ENCODE peak calls at places on chromosomes 16 and 17, in six cellular contexts. X, V, Y, P, Q and L are unnamed samples.

GRCh38 chr16:53912155-53912554 is 208.2 kb downstream of the FTO start:
- DNase-seq in V (peak; percentile 75), X (no peak), Y (no peak), P (no peak), Q (no peak), L (no peak)

GRCh38 chr17:49547566-49547965 is 28.1 kb upstream of the NXPH3 start:
- DNase-seq in V (no peak), X (no peak), P (no peak), Q (no peak), Y (peak; percentile 64), L (peak; percentile 78)

GRCh38 chr16:61948414-61948813 is 87.8 kb downstream of the CDH8 start:
- DNase-seq in P (no peak), V (no peak), Y (no peak), Q (no peak), X (peak; percentile 54), L (no peak)

GRCh38 chr16:68936729-68937631 is 93.6 kb downstream of the TANGO6 start:
- DNase-seq in V (no peak), Q (no peak), P (peak; percentile 31), X (no peak), Y (no peak), L (no peak)

GRCh38 chr16:83125999-83126568 is 499.3 kb downstream of the CDH13 start:
- DNase-seq in Q (no peak), X (no peak), P (no peak), Y (no peak), V (no peak), L (no peak)

GRCh38 chr17:600576-601301 is 113.9 kb downstream of the VPS53 start:
- DNase-seq in Q (no peak), X (no peak), V (no peak), P (peak; percentile 44), Y (no peak), L (no peak)

GRCh38 chr16:4134434-4134833 is 18.2 kb upstream of the ADCY9 start:
- DNase-seq in V (no peak), Q (no peak), P (no peak), Y (no peak), X (no peak), L (no peak)

GRCh38 chr17:48244121-48244711 is 136.7 kb downstream of the SNX11 start:
- DNase-seq in V (no peak), X (peak; percentile 93), P (peak; percentile 77), Y (no peak), Q (no peak), L (no peak)

GRCh38 chr16:6797223-6797622 is 535.4 kb upstream of the RBFOX1 start:
- DNase-seq in P (no peak), Q (no peak), X (no peak), V (no peak), Y (no peak), L (no peak)

GRCh38 chr17:33258291-33258690 is 34.8 kb downstream of the ASIC2 start:
- DNase-seq in Y (no peak), X (no peak), V (no peak), Q (no peak), P (no peak), L (no peak)

GRCh38 chr16:74748710-74749073 is 25.9 kb downstream of the FA2H start:
- DNase-seq in Y (no peak), X (no peak), P (no peak), V (no peak), Q (no peak), L (no peak)

GRCh38 chr17:75068750-75069149 is 19.0 kb upstream of the SLC16A5 start:
- DNase-seq in V (no peak), Y (no peak), Q (no peak), P (no peak), X (no peak), L (no peak)

GRCh38 chr17:41792835-41793748 is 6.6 kb upstream of the JUP start:
- DNase-seq in P (peak; percentile 87), Y (no peak), Q (peak; percentile 95), X (peak; percentile 90), V (no peak), L (peak; percentile 85)

GRCh38 chr16:70757183-70757582 is 43.8 kb downstream of the VAC14 start:
- DNase-seq in P (no peak), V (no peak), Y (no peak), X (no peak), Q (no peak), L (no peak)

GRCh38 chr17:57385975-57386374 is 129.7 kb downstream of the MSI2 start:
- DNase-seq in V (no peak), X (no peak), Q (no peak), Y (no peak), P (no peak), L (no peak)

GRCh38 chr17:21287703-21288449 is 3.4 kb downstream of the MAP2K3 start:
- DNase-seq in Q (no peak), Y (peak; percentile 88), X (no peak), P (peak; percentile 97), V (peak; percentile 97), L (peak; percentile 99)

GRCh38 chr17:3657874-3658783 is 10.2 kb downstream of the TAX1BP3 start:
- DNase-seq in V (no peak), P (no peak), Y (no peak), X (no peak), Q (no peak), L (no peak)

GRCh38 chr17:31629696-31630470 is 229.2 kb downstream of the COPRS start:
- DNase-seq in V (no peak), X (no peak), Y (no peak), Q (no peak), P (peak; percentile 22), L (no peak)

GRCh38 chr17:4881761-4882555 is 17.4 kb upstream of the C17orf107 start:
- DNase-seq in Y (no peak), Q (peak; percentile 76), V (peak; percentile 48), X (peak; percentile 72), P (peak; percentile 46), L (no peak)

GRCh38 chr17:40480501-40481003 is 20.9 kb downstream of the TNS4 start:
- DNase-seq in P (peak; percentile 84), Y (no peak), X (peak; percentile 90), V (peak; percentile 97), Q (no peak), L (no peak)

GRCh38 chr16:57186630-57187507 is 740 bp downstream of the RSPRY1 start:
- DNase-seq in Q (peak; percentile 59), X (peak; percentile 77), Y (no peak), V (peak; percentile 16), P (no peak), L (no peak)

GRCh38 chr17:78675316-78675616 is 98.1 kb upstream of the DNAH17 start:
- DNase-seq in V (no peak), Y (no peak), X (no peak), Q (no peak), P (no peak), L (no peak)

GRCh38 chr17:80441133-80441578 is 26.2 kb downstream of the ENDOV start:
- DNase-seq in V (no peak), X (peak; percentile 73), Q (peak; percentile 90), P (peak; percentile 56), Y (no peak), L (no peak)

GRCh38 chr16:3876695-3877094 is 3.8 kb downstream of the CREBBP start:
- DNase-seq in X (no peak), Q (peak; percentile 38), Y (no peak), V (no peak), P (no peak), L (no peak)

GRCh38 chr16:26729917-26730541 is 336.7 kb upstream of the C16orf82 start:
- DNase-seq in X (no peak), Y (no peak), P (no peak), V (no peak), Q (no peak), L (no peak)

GRCh38 chr16:82016964-82017363 is 5.7 kb upstream of the SDR42E1 start:
- DNase-seq in X (no peak), Q (no peak), P (peak; percentile 40), Y (no peak), V (no peak), L (no peak)

GRCh38 chr17:38451030-38451839 is 23.0 kb downstream of the ARHGAP23 start:
- DNase-seq in X (peak; percentile 98), V (no peak), Y (no peak), Q (peak; percentile 46), P (peak; percentile 90), L (no peak)

GRCh38 chr17:32142857-32143524 is 689 bp downstream of the RHOT1 start:
- DNase-seq in V (no peak), X (peak; percentile 86), Q (peak; percentile 82), P (peak; percentile 66), Y (peak; percentile 16), L (peak; percentile 83)